ENCODE peak calls at places on chromosomes 7 and 10, in eight cellular contexts. R, N, K, U, H, V, E and G are unnamed samples.

GRCh38 chr7:15167912-15168311 is 265.4 kb upstream of the DGKB start:
- DNase-seq in R (no peak), N (no peak), K (no peak), U (no peak), H (no peak), V (no peak), E (no peak), G (no peak)

GRCh38 chr7:15558747-15559146 is 3.1 kb downstream of the AGMO start:
- DNase-seq in R (no peak), N (peak), K (no peak), U (no peak), H (no peak), V (peak), E (no peak), G (peak)

GRCh38 chr7:3399858-3400257 is 98.8 kb downstream of the SDK1 start:
- DNase-seq in R (no peak), N (peak), K (no peak), U (peak), H (peak), V (no peak), E (no peak), G (no peak)

GRCh38 chr10:119521443-119522204 is 20.9 kb downstream of the RGS10 start:
- DNase-seq in R (no peak), N (peak), K (no peak), U (no peak), H (peak), V (no peak), E (no peak), G (no peak)

GRCh38 chr7:30980751-30981150 is 17.0 kb downstream of the GHRHR start:
- DNase-seq in R (no peak), N (no peak), K (no peak), U (no peak), H (no peak), V (no peak), E (no peak), G (no peak)

GRCh38 chr7:74474271-74474865 is 20.7 kb downstream of the GTF2IRD1 start:
- DNase-seq in R (no peak), N (no peak), K (no peak), U (no peak), H (no peak), V (no peak), E (no peak), G (no peak)

GRCh38 chr10:8137272-8137680 is 82.8 kb downstream of the GATA3 start:
- DNase-seq in R (no peak), N (no peak), K (no peak), U (no peak), H (no peak), V (no peak), E (no peak), G (no peak)

GRCh38 chr7:93365341-93365740 is 133.2 kb downstream of the VPS50 start:
- DNase-seq in R (no peak), N (no peak), K (no peak), U (no peak), H (peak), V (no peak), E (no peak), G (no peak)

GRCh38 chr10:51321968-51322367 is 247.7 kb downstream of the PRKG1 start:
- DNase-seq in R (no peak), N (peak), K (no peak), U (no peak), H (no peak), V (peak), E (no peak), G (peak)

GRCh38 chr10:80186364-80187012 is 18.8 kb downstream of the ANXA11 start:
- DNase-seq in R (no peak), N (peak), K (no peak), U (no peak), H (no peak), V (no peak), E (no peak), G (no peak)

GRCh38 chr10:63712717-63713115 is 191.5 kb downstream of the REEP3 start:
- DNase-seq in R (no peak), N (peak), K (no peak), U (no peak), H (no peak), V (no peak), E (no peak), G (no peak)

GRCh38 chr7:51326646-51327286 is 10.2 kb upstream of the COBL start:
- DNase-seq in R (no peak), N (no peak), K (peak), U (no peak), H (no peak), V (no peak), E (no peak), G (no peak)

GRCh38 chr7:101688183-101688831 is 59.2 kb upstream of the MYL10 start:
- DNase-seq in R (peak), N (peak), K (peak), U (peak), H (peak), V (no peak), E (peak), G (no peak)

GRCh38 chr7:88243345-88243909 is 23.6 kb upstream of the SRI start:
- DNase-seq in R (no peak), N (peak), K (no peak), U (peak), H (peak), V (no peak), E (peak), G (no peak)

GRCh38 chr7:25093268-25093802 is 31.7 kb downstream of the CYCS start:
- DNase-seq in R (no peak), N (peak), K (peak), U (peak), H (peak), V (peak), E (peak), G (peak)

DNA sequence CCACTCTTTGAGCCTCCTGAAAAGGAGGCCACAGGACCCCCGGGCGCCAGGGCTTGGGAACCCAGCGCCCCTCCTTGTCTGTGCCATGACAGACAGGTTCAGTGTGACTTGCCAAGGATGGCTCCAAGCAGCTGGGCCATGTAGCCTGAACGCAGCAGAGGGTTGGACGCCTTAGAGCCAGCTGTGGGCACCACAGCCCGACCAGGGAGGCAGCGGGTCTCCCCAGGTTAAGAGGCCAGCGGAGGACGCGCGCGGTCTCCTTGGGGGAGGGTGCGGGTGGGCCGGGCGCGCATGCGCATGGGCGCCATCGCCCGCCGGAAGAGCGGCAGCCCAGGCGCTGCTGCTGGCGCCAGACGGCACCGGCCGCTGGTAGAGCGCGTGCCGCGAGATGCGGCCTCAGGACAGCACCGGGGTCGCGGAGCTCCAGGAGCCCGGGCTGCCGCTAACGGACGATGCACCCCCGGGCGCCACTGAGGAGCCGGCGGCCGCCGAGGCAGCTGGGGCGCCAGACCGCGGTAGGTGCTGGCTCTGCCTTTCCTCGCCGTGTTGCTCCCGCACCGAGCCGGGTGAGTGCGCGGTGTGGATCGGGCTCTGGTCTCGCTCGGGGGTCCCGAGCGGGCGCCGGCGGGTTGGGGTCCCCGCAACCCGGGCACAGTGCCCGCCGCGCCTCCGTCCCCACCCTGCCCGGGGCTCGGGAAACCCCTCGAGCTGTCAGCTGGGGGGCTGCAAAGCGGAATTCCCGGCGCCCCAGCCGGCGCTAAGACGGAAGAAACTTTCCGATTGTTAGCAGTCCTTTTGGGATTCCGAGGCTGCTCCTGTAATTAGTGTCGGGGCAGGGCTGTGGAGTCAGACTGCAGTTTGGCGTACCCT is at the start of gene SLC35G1:
- DNase-seq in R (no peak), N (peak), K (peak), U (peak), H (peak), V (no peak), E (peak), G (no peak)
- H3K4me3 ChIP-seq in R (peak), N (peak), K (peak), U (peak), H (peak), V (peak), E (peak), G (peak)

GRCh38 chr7:120272896-120273475 is at the start of gene KCND2:
- DNase-seq in R (no peak), N (peak), K (no peak), U (no peak), H (peak), V (no peak), E (peak), G (no peak)
- H3K4me3 ChIP-seq in R (peak), N (peak), K (no peak), U (no peak), H (peak), V (peak), E (peak), G (peak)

GRCh38 chr7:36280840-36281812 is 108.5 kb upstream of the ANLN start:
- DNase-seq in R (no peak), N (peak), K (no peak), U (no peak), H (peak), V (peak), E (peak), G (peak)
- H3K4me3 ChIP-seq in R (peak), N (peak), K (no peak), U (no peak), H (no peak), V (peak), E (no peak), G (peak)

GRCh38 chr10:61967298-61967697 is 65.8 kb downstream of the ARID5B start:
- DNase-seq in R (no peak), N (no peak), K (no peak), U (peak), H (no peak), V (no peak), E (no peak), G (no peak)

GRCh38 chr10:61965694-61966284 is 64.3 kb downstream of the ARID5B start:
- DNase-seq in R (no peak), N (no peak), K (no peak), U (no peak), H (peak), V (no peak), E (no peak), G (no peak)

GRCh38 chr10:61964059-61964709 is 62.7 kb downstream of the ARID5B start:
- DNase-seq in R (no peak), N (no peak), K (no peak), U (no peak), H (no peak), V (no peak), E (no peak), G (no peak)

GRCh38 chr10:61963669-61964058 is 62.2 kb downstream of the ARID5B start:
- DNase-seq in R (no peak), N (no peak), K (no peak), U (no peak), H (no peak), V (no peak), E (no peak), G (no peak)

GRCh38 chr10:61964949-61965693 is 63.6 kb downstream of the ARID5B start:
- DNase-seq in R (no peak), N (no peak), K (no peak), U (no peak), H (no peak), V (no peak), E (no peak), G (no peak)
- H3K4me3 ChIP-seq in R (peak), N (no peak), K (no peak), U (no peak), H (no peak), V (no peak), E (no peak), G (no peak)

GRCh38 chr7:55254242-55254595 is 110.9 kb upstream of the LANCL2 start:
- DNase-seq in R (no peak), N (no peak), K (no peak), U (no peak), H (no peak), V (no peak), E (peak), G (no peak)
- H3K4me3 ChIP-seq in R (peak), N (peak), K (peak), U (no peak), H (peak), V (peak), E (peak), G (peak)

DNA sequence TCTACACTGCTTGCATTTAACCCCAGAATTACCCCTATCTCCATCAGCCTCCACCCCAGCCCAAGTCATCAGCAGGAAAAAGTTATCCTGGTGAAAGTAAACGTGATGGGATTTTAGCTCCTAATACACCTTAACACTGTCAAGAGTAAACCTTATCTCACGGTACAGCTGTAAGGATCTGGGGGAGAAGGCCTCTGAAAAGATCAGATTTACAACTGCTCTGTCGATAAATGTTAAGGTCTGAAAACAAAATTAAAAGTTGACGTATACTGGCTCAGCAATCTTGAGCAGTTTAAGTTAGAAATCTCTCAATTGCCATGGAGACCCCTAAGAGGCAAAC is 6.2 kb downstream of the SKAP2 start:
- DNase-seq in R (no peak), N (no peak), K (no peak), U (no peak), H (no peak), V (no peak), E (no peak), G (no peak)
- H3K4me3 ChIP-seq in R (peak), N (no peak), K (no peak), U (no peak), H (no peak), V (no peak), E (no peak), G (no peak)

GRCh38 chr7:135980665-135981180 is 3.6 kb upstream of the MTPN start:
- DNase-seq in R (no peak), N (peak), K (no peak), U (peak), H (peak), V (peak), E (no peak), G (peak)
- H3K4me3 ChIP-seq in R (peak), N (no peak), K (no peak), U (peak), H (peak), V (peak), E (no peak), G (no peak)

GRCh38 chr7:122135275-122135674 is 8.8 kb downstream of the AASS start:
- DNase-seq in R (no peak), N (no peak), K (no peak), U (no peak), H (no peak), V (no peak), E (no peak), G (no peak)

GRCh38 chr7:122136033-122136432 is 8.0 kb downstream of the AASS start:
- DNase-seq in R (no peak), N (peak), K (no peak), U (no peak), H (no peak), V (no peak), E (no peak), G (no peak)

GRCh38 chr7:122133477-122133876 is 10.6 kb downstream of the AASS start:
- DNase-seq in R (no peak), N (no peak), K (no peak), U (no peak), H (no peak), V (no peak), E (no peak), G (no peak)

GRCh38 chr7:122137291-122138077 is 6.6 kb downstream of the AASS start:
- DNase-seq in R (no peak), N (peak), K (no peak), U (no peak), H (peak), V (no peak), E (no peak), G (no peak)

DNA sequence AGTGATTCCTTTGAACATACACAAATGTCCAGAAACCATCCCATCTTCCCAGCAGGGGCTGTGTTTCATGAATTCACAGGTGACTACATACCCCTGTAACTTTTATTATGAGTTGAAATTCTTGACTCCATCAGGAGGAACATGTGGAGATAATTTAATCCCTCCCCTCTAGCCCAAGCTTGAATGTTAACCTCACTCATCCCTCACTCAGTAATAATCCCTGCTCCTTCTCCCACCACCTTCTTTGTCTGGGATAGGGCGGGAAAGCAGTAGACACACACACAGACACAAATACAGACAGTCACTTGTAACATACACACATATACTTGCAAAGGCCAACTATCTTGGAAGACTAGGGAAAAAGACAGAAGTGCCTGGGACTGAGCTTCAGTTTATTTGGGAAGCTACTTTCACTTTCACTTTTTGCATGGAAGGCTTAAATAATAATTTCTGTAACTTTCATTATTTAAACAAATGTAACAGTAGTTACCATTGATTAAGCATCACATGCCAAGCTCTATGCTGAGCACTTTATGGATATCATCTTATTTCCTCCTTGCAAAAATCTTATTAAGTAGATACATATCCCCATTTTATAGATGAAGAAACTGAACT is 7.3 kb downstream of the AASS start:
- DNase-seq in R (no peak), N (peak), K (no peak), U (no peak), H (peak), V (no peak), E (no peak), G (no peak)
- H3K4me3 ChIP-seq in R (peak), N (peak), K (no peak), U (no peak), H (peak), V (peak), E (peak), G (peak)

GRCh38 chr7:157556339-157556944 is 219.6 kb downstream of the DNAJB6 start:
- DNase-seq in R (no peak), N (no peak), K (no peak), U (no peak), H (no peak), V (no peak), E (no peak), G (no peak)
- H3K4me3 ChIP-seq in R (no peak), N (no peak), K (no peak), U (no peak), H (no peak), V (no peak), E (no peak), G (no peak)